ENCODE peak calls at places on chromosomes 13 and 19, in five cellular contexts. F, Y, E, I and D are unnamed samples.

GRCh38 chr13:51583875-51584730 is at the start of gene WDFY2:
- DNase-seq in F (peak), Y (peak), E (peak), I (peak), D (peak)

GRCh38 chr13:113001251-113002140 is 32.5 kb downstream of the MCF2L start:
- DNase-seq in F (no peak), Y (no peak), E (peak), I (no peak), D (peak)

GRCh38 chr19:34189199-34189916 is 17.1 kb downstream of the LSM14A start:
- DNase-seq in F (no peak), Y (no peak), E (no peak), I (no peak), D (no peak)

GRCh38 chr13:20197361-20197834 is 4.7 kb upstream of the GJB2 start:
- DNase-seq in F (peak), Y (no peak), E (peak), I (no peak), D (peak)

GRCh38 chr19:679418-680286 is 3.5 kb downstream of the FSTL3 start:
- DNase-seq in F (peak), Y (no peak), E (no peak), I (no peak), D (peak)

GRCh38 chr19:39494661-39495060 is 4.1 kb upstream of the DLL3 start:
- DNase-seq in F (no peak), Y (no peak), E (no peak), I (no peak), D (no peak)

GRCh38 chr13:97134364-97135095 is 87.6 kb upstream of the MBNL2 start:
- DNase-seq in F (no peak), Y (no peak), E (no peak), I (no peak), D (no peak)

GRCh38 chr13:98438246-98439135 is 138.4 kb downstream of the STK24 start:
- DNase-seq in F (no peak), Y (no peak), E (no peak), I (no peak), D (no peak)

GRCh38 chr13:25375727-25376358 is 4.1 kb downstream of the ATP8A2 start:
- DNase-seq in F (peak), Y (peak), E (peak), I (no peak), D (peak)

GRCh38 chr19:19403373-19403901 is 2.0 kb upstream of the GATAD2A start:
- DNase-seq in F (peak), Y (no peak), E (no peak), I (no peak), D (no peak)

GRCh38 chr13:51590966-51591627 is 6.8 kb downstream of the WDFY2 start:
- DNase-seq in F (peak), Y (no peak), E (peak), I (no peak), D (peak)

GRCh38 chr19:719636-720377 is 11.1 kb downstream of the PALM start:
- DNase-seq in F (peak), Y (peak), E (no peak), I (no peak), D (peak)

GRCh38 chr19:18230941-18231734 is 4.9 kb upstream of the PDE4C start:
- DNase-seq in F (peak), Y (peak), E (no peak), I (no peak), D (no peak)

GRCh38 chr13:36549126-36549702 is 116.9 kb downstream of the CCNA1 start:
- DNase-seq in F (no peak), Y (no peak), E (no peak), I (no peak), D (no peak)

GRCh38 chr19:11140896-11141295 is 14.7 kb downstream of the SPC24 start:
- DNase-seq in F (no peak), Y (no peak), E (no peak), I (no peak), D (no peak)

GRCh38 chr19:11138659-11139526 is 16.7 kb downstream of the SPC24 start:
- DNase-seq in F (peak), Y (peak), E (peak), I (no peak), D (peak)

GRCh38 chr19:11141937-11142527 is 13.6 kb downstream of the SPC24 start:
- DNase-seq in F (no peak), Y (peak), E (peak), I (no peak), D (no peak)

GRCh38 chr19:11136400-11137101 is 19.0 kb downstream of the SPC24 start:
- DNase-seq in F (no peak), Y (no peak), E (no peak), I (no peak), D (no peak)

GRCh38 chr19:11137542-11138384 is 17.8 kb downstream of the SPC24 start:
- DNase-seq in F (peak), Y (peak), E (peak), I (no peak), D (peak)
- H2AFZ ChIP-seq in F (peak), Y (no peak), E (no peak), I (peak), D (peak)

GRCh38 chr19:55696301-55697068 is 21.5 kb downstream of the EPN1 start:
- DNase-seq in F (no peak), Y (no peak), E (no peak), I (no peak), D (no peak)
- TF ChIP-seq GABPA in F (no peak), Y (no peak), E (no peak), I (no peak), D (no peak)

GRCh38 chr13:31121327-31122140 is 40.2 kb downstream of the HSPH1 start:
- DNase-seq in F (no peak), Y (peak), E (no peak), I (no peak), D (no peak)
- H2AFZ ChIP-seq in F (no peak), Y (no peak), E (no peak), I (no peak), D (no peak)

GRCh38 chr13:107374038-107374437 is 806.1 kb upstream of the ARGLU1 start:
- DNase-seq in F (no peak), Y (no peak), E (no peak), I (no peak), D (no peak)
- TF ChIP-seq GABPA in F (no peak), Y (no peak), E (no peak), I (no peak), D (no peak)

DNA sequence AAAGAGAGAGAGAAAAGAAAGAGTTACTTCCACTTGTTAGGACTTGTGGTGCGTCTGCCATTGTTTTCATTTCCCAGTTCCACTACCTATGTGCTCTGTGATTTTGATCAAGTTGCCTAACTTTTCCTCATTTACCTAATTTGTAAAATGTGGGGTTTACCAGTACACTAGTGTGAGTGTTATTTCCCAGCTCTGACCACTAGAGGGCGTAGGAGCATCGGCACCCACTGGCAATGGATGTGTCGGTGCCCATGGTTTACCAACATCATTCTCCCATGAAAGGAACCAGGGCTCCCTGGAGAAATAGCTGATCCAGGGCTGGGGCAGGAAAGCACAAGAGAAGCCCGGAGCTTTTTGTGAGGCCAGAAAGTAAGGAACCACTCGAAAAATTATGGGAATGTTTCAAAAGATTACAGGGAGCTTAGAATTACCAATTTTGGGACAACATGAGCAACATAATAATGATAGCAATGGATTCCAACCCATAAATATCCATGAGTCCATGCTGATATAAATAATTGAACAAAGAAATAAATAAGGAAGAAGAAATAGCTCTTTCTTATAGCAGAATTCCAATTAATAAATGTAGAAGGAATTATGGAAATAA is 15.1 kb upstream of the CEACAM4 start:
- DNase-seq in F (peak), Y (peak), E (peak), I (peak), D (peak)
- H2AFZ ChIP-seq in F (no peak), Y (no peak), E (no peak), I (no peak), D (no peak)

DNA sequence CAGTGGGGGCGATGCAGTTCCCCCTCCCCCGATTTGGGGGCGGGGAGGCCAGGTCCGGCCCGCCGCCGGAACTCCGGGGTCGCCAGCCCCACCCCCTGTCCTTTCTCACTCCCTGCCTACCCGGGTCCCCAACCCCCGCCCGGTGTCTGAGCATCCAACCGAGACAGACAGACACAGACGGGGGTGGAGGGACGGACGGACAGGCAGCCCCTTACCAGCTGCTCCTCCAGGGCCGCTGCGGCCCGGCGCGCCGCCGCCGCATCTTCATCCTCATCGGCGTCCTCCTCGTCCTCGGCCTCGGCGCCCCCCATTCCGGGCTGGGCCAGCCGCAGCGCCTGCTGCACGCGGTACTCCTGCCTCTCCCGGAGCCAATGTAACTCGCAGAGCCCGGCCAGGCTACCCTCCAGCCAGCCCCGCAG is 372 bp downstream of the DACT3 start:
- DNase-seq in F (peak), Y (no peak), E (no peak), I (no peak), D (peak)
- TF ChIP-seq GABPA in F (no peak), Y (no peak), E (no peak), I (no peak), D (no peak)

DNA sequence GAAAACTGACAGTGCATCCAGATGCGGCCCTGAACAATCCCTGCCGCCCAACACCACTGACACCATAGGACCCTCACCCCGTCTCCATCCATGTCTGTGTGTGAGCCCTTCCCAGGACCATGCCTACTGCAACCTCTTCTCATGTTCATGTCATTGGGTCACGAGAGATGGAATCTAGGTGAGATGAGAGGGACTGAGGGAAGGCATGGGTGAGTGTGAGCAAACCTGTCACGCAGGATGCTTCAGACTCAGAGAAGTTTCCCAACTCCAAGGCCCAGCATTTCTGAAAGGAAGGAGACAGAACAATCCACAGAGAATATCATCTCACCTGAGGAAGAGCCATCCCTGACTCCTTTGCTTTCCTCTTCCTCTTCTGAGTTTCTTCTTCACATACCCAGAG is 5.7 kb downstream of the ZNF888 start:
- DNase-seq in F (no peak), Y (no peak), E (no peak), I (no peak), D (no peak)
- H2AFZ ChIP-seq in F (no peak), Y (no peak), E (no peak), I (no peak), D (no peak)

GRCh38 chr13:28140433-28141125 is 2.2 kb downstream of the PAN3 start:
- DNase-seq in F (no peak), Y (no peak), E (no peak), I (no peak), D (no peak)

GRCh38 chr13:28138756-28139470 is 568 bp downstream of the PAN3 start:
- DNase-seq in F (peak), Y (peak), E (peak), I (peak), D (peak)

GRCh38 chr13:28136916-28137315 is 1.4 kb upstream of the PAN3 start:
- DNase-seq in F (peak), Y (no peak), E (no peak), I (no peak), D (no peak)

GRCh38 chr13:28138012-28138755 is at the start of gene PAN3:
- DNase-seq in F (peak), Y (peak), E (peak), I (peak), D (peak)

DNA sequence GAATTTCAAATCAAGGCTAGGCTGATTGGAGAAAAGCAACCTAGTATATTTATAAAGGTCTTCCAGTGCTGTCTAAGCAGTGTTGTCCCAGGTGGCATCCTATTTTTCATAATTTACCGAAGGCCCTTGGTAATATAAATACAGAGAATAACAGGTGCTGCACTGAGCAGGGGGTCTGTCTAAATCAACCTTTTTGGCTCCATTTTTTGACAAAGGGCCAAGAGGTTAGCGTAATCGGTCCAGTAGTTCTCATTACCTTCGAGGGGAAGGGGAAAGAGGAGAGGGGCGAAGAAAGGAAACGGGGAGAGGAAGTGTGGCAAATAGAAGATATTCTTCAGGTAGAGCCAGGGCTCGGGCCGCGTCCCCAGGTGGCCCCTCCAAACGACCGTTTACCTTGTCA is 789 bp upstream of the PAN3 start:
- DNase-seq in F (no peak), Y (no peak), E (no peak), I (no peak), D (no peak)
- TF ChIP-seq GABPA in F (no peak), Y (no peak), E (no peak), I (no peak), D (no peak)

DNA sequence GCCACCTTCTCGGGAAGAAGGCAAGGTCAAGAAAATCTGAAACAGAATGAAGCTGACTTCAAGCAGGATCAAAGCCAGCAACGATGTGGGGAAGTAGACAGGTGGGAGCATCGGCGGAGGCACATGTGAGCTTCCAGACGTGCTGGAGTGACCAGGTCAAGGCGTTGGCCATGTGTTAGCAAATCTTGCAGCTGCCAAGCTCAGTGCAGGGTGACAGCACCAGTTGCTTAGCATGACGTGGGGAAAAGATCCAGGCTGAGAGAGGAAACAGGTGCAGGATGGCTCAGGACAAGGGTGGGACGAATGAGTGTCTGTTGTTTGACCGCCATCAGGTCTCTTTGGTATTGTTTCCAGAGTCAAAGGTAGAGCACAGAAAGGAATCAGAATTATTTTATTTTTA is 92.3 kb downstream of the TNFSF13B start:
- DNase-seq in F (no peak), Y (no peak), E (no peak), I (no peak), D (no peak)
- H2AFZ ChIP-seq in F (peak), Y (peak), E (no peak), I (no peak), D (no peak)